ENCODE peak calls at places on chromosome 20, in six cellular contexts. P, H, I, T, X and D are unnamed samples.

GRCh38 chr20:59006864-59007757 is at the start of gene CTSZ:
- DNase-seq in P (peak; percentile 81), H (peak; percentile 15), I (peak; percentile 44), T (no peak), X (peak; percentile 85), D (no peak)

GRCh38 chr20:11195899-11196558 is 522.2 kb upstream of the JAG1 start:
- DNase-seq in P (peak; percentile 16), H (peak; percentile 41), I (no peak), T (no peak), X (no peak), D (no peak)

GRCh38 chr20:33183292-33183691 is 15.3 kb downstream of the BPIFA2 start:
- DNase-seq in P (no peak), H (no peak), I (no peak), T (no peak), X (no peak), D (no peak)

GRCh38 chr20:41002842-41003142 is 25.8 kb upstream of the TOP1 start:
- DNase-seq in P (no peak), H (no peak), I (no peak), T (no peak), X (no peak), D (no peak)

GRCh38 chr20:40773376-40773775 is 84.3 kb upstream of the MAFB start:
- DNase-seq in P (no peak), H (no peak), I (no peak), T (no peak), X (no peak), D (no peak)

GRCh38 chr20:25055711-25056492 is 2.0 kb downstream of the ACSS1 start:
- DNase-seq in P (no peak), H (no peak), I (no peak), T (no peak), X (no peak), D (no peak)

GRCh38 chr20:2282181-2282580 is 13.6 kb upstream of the TGM3 start:
- DNase-seq in P (no peak), H (no peak), I (no peak), T (no peak), X (no peak), D (no peak)

GRCh38 chr20:41592516-41593192 is 25.5 kb downstream of the CHD6 start:
- DNase-seq in P (no peak), H (no peak), I (no peak), T (no peak), X (no peak), D (no peak)

GRCh38 chr20:15164726-15165125 is 827.3 kb upstream of the FLRT3 start:
- DNase-seq in P (no peak), H (no peak), I (no peak), T (no peak), X (no peak), D (no peak)

GRCh38 chr20:21503345-21503744 is 10.5 kb downstream of the NKX2-2 start:
- DNase-seq in P (peak; percentile 33), H (no peak), I (no peak), T (no peak), X (peak; percentile 82), D (no peak)

GRCh38 chr20:3606021-3606420 is 57.2 kb downstream of the GFRA4 start:
- DNase-seq in P (peak; percentile 25), H (peak; percentile 10), I (no peak), T (no peak), X (no peak), D (no peak)

GRCh38 chr20:62578294-62578897 is 63.9 kb upstream of the SLCO4A1 start:
- DNase-seq in P (no peak), H (no peak), I (no peak), T (no peak), X (no peak), D (no peak)

GRCh38 chr20:63230800-63231268 is 4.9 kb upstream of the BIRC7 start:
- DNase-seq in P (peak; percentile 73), H (peak; percentile 65), I (no peak), T (no peak), X (no peak), D (peak; percentile 12)

GRCh38 chr20:35448788-35449373 is 6.5 kb upstream of the CEP250 start:
- DNase-seq in P (no peak), H (no peak), I (no peak), T (no peak), X (no peak), D (no peak)